ENCODE peak calls at places on chromosome 15, in seven cellular contexts. One of them, this sample, is unnamed.

GRCh38 chr15:39624806-39625205 is 43.9 kb downstream of the THBS1 start:
- DNase-seq in HepG2: peak
- DNase-seq in HCT116: no peak
- DNase-seq in WTC11: no peak
- DNase-seq in K562: no peak
- DNase-seq in H1: no peak
- DNase-seq in GM12878: peak
- DNase-seq in this sample: no peak

GRCh38 chr15:68801572-68802148 is 19.0 kb downstream of the ANP32A start:
- DNase-seq in HepG2: no peak
- DNase-seq in HCT116: no peak
- DNase-seq in WTC11: no peak
- DNase-seq in K562: no peak
- DNase-seq in H1: no peak
- DNase-seq in GM12878: no peak
- DNase-seq in this sample: no peak

GRCh38 chr15:90879730-90880366 is 4.5 kb upstream of the FES start:
- DNase-seq in HepG2: no peak
- DNase-seq in HCT116: no peak
- DNase-seq in WTC11: no peak
- DNase-seq in K562: no peak
- DNase-seq in H1: no peak
- DNase-seq in GM12878: no peak
- DNase-seq in this sample: no peak

GRCh38 chr15:56250626-56251025 is 6.9 kb upstream of the RFX7 start:
- DNase-seq in HepG2: no peak
- DNase-seq in HCT116: no peak
- DNase-seq in WTC11: no peak
- DNase-seq in K562: no peak
- DNase-seq in H1: no peak
- DNase-seq in GM12878: no peak
- DNase-seq in this sample: no peak

GRCh38 chr15:91890614-91891013 is 37.1 kb downstream of the SLCO3A1 start:
- DNase-seq in HepG2: no peak
- DNase-seq in HCT116: peak
- DNase-seq in WTC11: no peak
- DNase-seq in K562: no peak
- DNase-seq in H1: no peak
- DNase-seq in GM12878: no peak
- DNase-seq in this sample: no peak

GRCh38 chr15:33551860-33552259 is 241.1 kb downstream of the RYR3 start:
- DNase-seq in HepG2: no peak
- DNase-seq in HCT116: no peak
- DNase-seq in WTC11: no peak
- DNase-seq in K562: no peak
- DNase-seq in H1: no peak
- DNase-seq in GM12878: no peak
- DNase-seq in this sample: no peak

GRCh38 chr15:92780816-92781215 is 119.3 kb upstream of the CHD2 start:
- DNase-seq in HepG2: no peak
- DNase-seq in HCT116: no peak
- DNase-seq in WTC11: no peak
- DNase-seq in K562: no peak
- DNase-seq in H1: no peak
- DNase-seq in GM12878: no peak
- DNase-seq in this sample: no peak

GRCh38 chr15:62459875-62460274 is 294.8 kb upstream of the C2CD4B start:
- DNase-seq in HepG2: no peak
- DNase-seq in HCT116: no peak
- DNase-seq in WTC11: no peak
- DNase-seq in K562: no peak
- DNase-seq in H1: no peak
- DNase-seq in GM12878: no peak
- DNase-seq in this sample: no peak

GRCh38 chr15:33022629-33023028 is 171.9 kb downstream of the FMN1 start:
- DNase-seq in HepG2: no peak
- DNase-seq in HCT116: no peak
- DNase-seq in WTC11: peak
- DNase-seq in K562: no peak
- DNase-seq in H1: no peak
- DNase-seq in GM12878: no peak
- DNase-seq in this sample: peak

GRCh38 chr15:68057089-68057488 is 3.0 kb downstream of the PIAS1 start:
- DNase-seq in HepG2: no peak
- DNase-seq in HCT116: no peak
- DNase-seq in WTC11: no peak
- DNase-seq in K562: no peak
- DNase-seq in H1: no peak
- DNase-seq in GM12878: no peak
- DNase-seq in this sample: no peak

DNA sequence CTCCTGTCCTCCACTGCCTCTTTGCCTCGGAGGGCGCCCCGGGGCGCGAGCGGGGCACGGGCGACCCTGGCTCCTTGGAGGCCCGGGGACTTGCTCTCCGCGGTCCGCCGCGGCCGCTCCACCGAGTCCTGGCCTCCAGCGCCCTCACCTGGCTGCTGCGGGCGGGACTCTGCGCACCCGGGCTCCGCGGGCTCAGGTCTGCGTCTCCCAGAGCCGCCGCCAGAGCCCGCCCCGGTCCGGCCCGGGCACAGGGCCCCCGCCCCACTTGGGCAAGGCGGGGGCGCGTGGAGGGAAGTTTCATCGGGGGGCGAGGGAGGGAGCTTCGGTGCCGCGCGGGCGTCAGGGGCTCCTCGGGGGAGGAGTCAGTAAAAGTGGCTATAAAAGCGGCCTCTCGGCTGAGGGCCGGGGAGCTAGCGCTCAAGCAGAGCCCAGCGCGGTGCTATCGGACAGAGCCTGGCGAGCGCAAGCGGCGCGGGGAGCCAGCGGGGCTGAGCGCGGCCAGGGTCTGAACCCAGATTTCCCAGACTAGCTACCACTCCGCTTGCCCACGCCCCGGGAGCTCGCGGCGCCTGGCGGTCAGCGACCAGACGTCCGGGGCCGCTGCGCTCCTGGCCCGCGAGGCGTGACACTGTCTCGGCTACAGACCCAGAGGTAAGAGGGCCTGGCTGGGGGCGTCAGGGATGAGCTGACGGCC is at the start of gene CEMIP:
- DNase-seq in HepG2: peak
- DNase-seq in HCT116: peak
- DNase-seq in WTC11: peak
- DNase-seq in K562: peak
- DNase-seq in H1: peak
- DNase-seq in GM12878: no peak
- DNase-seq in this sample: peak
- TF ChIP-seq SP1 in HepG2: no peak
- TF ChIP-seq SP1 in HCT116: no peak
- TF ChIP-seq SP1 in WTC11: no peak
- TF ChIP-seq SP1 in K562: no peak
- TF ChIP-seq SP1 in H1: no peak
- TF ChIP-seq SP1 in GM12878: no peak
- TF ChIP-seq SP1 in this sample: no peak

GRCh38 chr15:81270781-81271491 is 53.0 kb downstream of the STARD5 start:
- DNase-seq in HepG2: no peak
- DNase-seq in HCT116: no peak
- DNase-seq in WTC11: no peak
- DNase-seq in K562: no peak
- DNase-seq in H1: no peak
- DNase-seq in GM12878: no peak
- DNase-seq in this sample: no peak
- TF ChIP-seq SP1 in HepG2: no peak
- TF ChIP-seq SP1 in HCT116: no peak
- TF ChIP-seq SP1 in WTC11: no peak
- TF ChIP-seq SP1 in K562: no peak
- TF ChIP-seq SP1 in H1: no peak
- TF ChIP-seq SP1 in GM12878: no peak
- TF ChIP-seq SP1 in this sample: no peak

GRCh38 chr15:48500595-48500994 is 144.9 kb downstream of the FBN1 start:
- DNase-seq in HepG2: no peak
- DNase-seq in HCT116: no peak
- DNase-seq in WTC11: no peak
- DNase-seq in K562: no peak
- DNase-seq in H1: no peak
- DNase-seq in GM12878: no peak
- DNase-seq in this sample: no peak
- TF ChIP-seq SP1 in HepG2: no peak
- TF ChIP-seq SP1 in HCT116: no peak
- TF ChIP-seq SP1 in WTC11: no peak
- TF ChIP-seq SP1 in K562: no peak
- TF ChIP-seq SP1 in H1: no peak
- TF ChIP-seq SP1 in GM12878: no peak
- TF ChIP-seq SP1 in this sample: no peak

DNA sequence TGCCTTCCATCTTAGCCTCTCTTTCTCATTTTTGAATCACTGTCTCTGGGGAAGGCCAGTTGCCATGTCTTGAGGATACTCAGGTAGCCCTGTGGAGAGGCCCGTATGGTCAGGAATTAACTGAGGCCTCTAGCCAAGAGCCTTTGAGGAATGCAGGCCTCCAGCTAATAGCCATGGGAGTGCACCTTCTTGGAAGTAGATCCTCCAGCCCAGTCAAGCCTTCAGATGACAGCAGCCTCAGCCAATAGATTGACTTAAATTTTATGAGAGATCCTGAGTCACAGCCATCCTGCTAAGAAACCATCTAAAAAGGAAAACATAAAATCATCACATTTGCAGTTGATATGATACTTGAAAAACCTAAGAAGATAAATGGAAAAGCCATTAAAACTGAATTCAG is 112.5 kb upstream of the BNIP2 start:
- DNase-seq in HepG2: no peak
- DNase-seq in HCT116: no peak
- DNase-seq in WTC11: no peak
- DNase-seq in K562: no peak
- DNase-seq in H1: no peak
- DNase-seq in GM12878: no peak
- DNase-seq in this sample: no peak
- TF ChIP-seq SP1 in HepG2: no peak
- TF ChIP-seq SP1 in HCT116: no peak
- TF ChIP-seq SP1 in WTC11: no peak
- TF ChIP-seq SP1 in K562: no peak
- TF ChIP-seq SP1 in H1: no peak
- TF ChIP-seq SP1 in GM12878: no peak
- TF ChIP-seq SP1 in this sample: no peak